ENCODE peak calls at places on chromosomes 12 and 14, in six cellular contexts. K is mammary epithelial cell; F is mesendoderm; O is naive thymus-derived CD4-positive, alpha-beta T cell; U is tibial artery; I is kidney. X is an unnamed sample.

GRCh38 chr12:52067081-52067374 is 2.8 kb upstream of the ATG101 start:
- DNase-seq in K (no peak), F (no peak), O (no peak), U (no peak), I (no peak), X (no peak)

GRCh38 chr12:130514149-130514551 is 176.5 kb downstream of the PIWIL1 start:
- DNase-seq in K (no peak), F (peak), U (no peak), I (no peak), O (no peak), X (no peak)

GRCh38 chr14:54669759-54670630 is 103.1 kb downstream of the SAMD4A start:
- DNase-seq in O (no peak), U (no peak), I (peak), F (no peak), K (no peak), X (peak)

GRCh38 chr14:102140027-102140749 is 491 bp downstream of the WDR20 start:
- DNase-seq in K (peak), O (peak), F (peak), I (no peak), U (peak), X (peak)

GRCh38 chr12:123102381-123102780 is 48.5 kb downstream of the PITPNM2 start:
- DNase-seq in F (peak), I (no peak), K (no peak), U (no peak), O (peak), X (no peak)

GRCh38 chr12:89470741-89471504 is 53.7 kb downstream of the GALNT4 start:
- DNase-seq in O (peak), U (no peak), F (peak), I (no peak), K (peak), X (peak)

GRCh38 chr12:3655331-3655900 is 97.5 kb downstream of the CRACR2A start:
- DNase-seq in U (no peak), K (peak), F (peak), I (no peak), O (peak), X (peak)

GRCh38 chr12:42794811-42795210 is 205.3 kb upstream of the PRICKLE1 start:
- DNase-seq in O (no peak), F (no peak), U (no peak), K (peak), I (no peak), X (no peak)

GRCh38 chr12:96195845-96196451 is 1.8 kb downstream of the ELK3 start:
- DNase-seq in U (no peak), O (no peak), K (peak), I (peak), F (peak), X (peak)

GRCh38 chr14:103894034-103894722 is 34.1 kb upstream of the TDRD9 start:
- DNase-seq in U (no peak), K (no peak), F (no peak), I (peak), O (no peak), X (no peak)

GRCh38 chr14:102138935-102139247 is 806 bp upstream of the WDR20 start:
- DNase-seq in F (no peak), I (no peak), K (no peak), O (no peak), U (no peak), X (no peak)

GRCh38 chr12:121009744-121010143 is 6.5 kb downstream of the C12orf43 start:
- DNase-seq in U (no peak), K (peak), I (no peak), F (peak), O (no peak), X (peak)

GRCh38 chr14:101075025-101075800 is 171.7 kb upstream of the RTL1 start:
- DNase-seq in K (no peak), U (peak), O (no peak), F (no peak), I (no peak), X (no peak)

GRCh38 chr14:101121399-101122113 is 218.0 kb upstream of the RTL1 start:
- DNase-seq in K (no peak), O (no peak), I (peak), U (peak), F (no peak), X (no peak)

GRCh38 chr14:71244341-71244740 is 337.1 kb downstream of the PCNX1 start:
- DNase-seq in K (no peak), I (no peak), U (no peak), F (no peak), O (no peak), X (no peak)

GRCh38 chr12:73935817-73936216 is 601.8 kb upstream of the ATXN7L3B start:
- DNase-seq in I (no peak), U (no peak), O (no peak), K (peak), F (peak), X (peak)

GRCh38 chr12:101743724-101744472 is 4.6 kb upstream of the SYCP3 start:
- DNase-seq in F (no peak), I (no peak), U (no peak), K (no peak), O (no peak), X (peak)

GRCh38 chr14:51929156-51929555 is 60.2 kb upstream of the RTRAF start:
- DNase-seq in K (no peak), O (no peak), U (no peak), I (no peak), F (peak), X (peak)

GRCh38 chr12:2555487-2556082 is 239.2 kb upstream of the FKBP4 start:
- DNase-seq in O (no peak), K (no peak), U (no peak), F (no peak), I (no peak), X (no peak)

GRCh38 chr12:13257356-13257875 is 60.9 kb downstream of the EMP1 start:
- DNase-seq in I (no peak), U (no peak), O (no peak), K (no peak), F (no peak), X (no peak)

GRCh38 chr14:64208981-64209380 is 85.2 kb downstream of the ESR2 start:
- DNase-seq in K (no peak), O (no peak), U (no peak), F (no peak), I (no peak), X (no peak)

DNA sequence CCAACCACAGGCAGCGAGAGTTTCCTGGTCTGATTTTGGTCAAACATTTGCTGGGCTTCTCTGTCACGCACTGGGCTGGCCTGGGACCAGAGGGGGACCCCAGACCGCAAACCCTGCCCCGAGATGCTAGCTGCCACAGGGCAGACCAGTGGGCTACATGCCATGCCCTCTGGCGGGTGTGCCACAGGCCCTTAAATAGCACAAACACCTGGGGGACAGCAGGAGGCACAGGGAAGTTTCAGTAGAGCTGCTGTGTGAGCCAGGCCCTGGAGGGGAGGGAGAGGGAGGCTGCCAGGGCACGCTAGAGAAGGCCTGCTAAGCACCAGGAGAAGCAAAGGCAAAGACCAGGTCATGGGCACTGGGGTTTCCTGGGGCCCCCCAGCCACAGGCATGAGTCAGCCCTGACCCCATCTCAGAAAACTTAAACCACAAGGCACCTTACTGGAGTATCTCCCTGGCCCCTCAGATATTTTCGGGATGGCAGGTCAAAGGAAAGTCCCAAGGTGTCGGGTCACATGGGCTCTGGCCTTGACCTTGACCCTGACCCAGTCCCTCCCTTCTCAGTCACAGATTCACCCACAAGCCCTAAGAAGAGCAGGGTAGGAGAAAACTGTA is 29.2 kb downstream of the ITPK1 start:
- DNase-seq in I (peak), U (no peak), K (no peak), F (peak), O (no peak), X (no peak)
- H3K4me3 ChIP-seq in I (no peak), U (no peak), K (no peak), F (no peak), O (no peak), X (no peak)

GRCh38 chr12:104258476-104259067 is 43.0 kb downstream of the TXNRD1 start:
- DNase-seq in O (no peak), F (no peak), U (no peak), K (no peak), I (no peak), X (no peak)

GRCh38 chr12:104263026-104263425 is 40.5 kb upstream of the EID3 start:
- DNase-seq in K (peak), O (no peak), U (no peak), I (no peak), F (no peak), X (no peak)

GRCh38 chr12:104257913-104258472 is 42.4 kb downstream of the TXNRD1 start:
- DNase-seq in I (no peak), K (no peak), U (no peak), F (no peak), O (no peak), X (no peak)

GRCh38 chr12:104263580-104264358 is 39.8 kb upstream of the EID3 start:
- DNase-seq in U (no peak), O (no peak), K (peak), F (no peak), I (no peak), X (no peak)
- H3K27ac ChIP-seq in U (no peak), O (no peak), K (peak), F (no peak), I (no peak), X (peak)

GRCh38 chr12:93380480-93381121 is 2.9 kb downstream of the NUDT4 start:
- DNase-seq in U (no peak), F (peak), K (peak), O (peak), I (no peak), X (peak)
- H3K4me3 ChIP-seq in U (peak), F (no peak), K (peak), O (peak), I (peak), X (peak)

DNA sequence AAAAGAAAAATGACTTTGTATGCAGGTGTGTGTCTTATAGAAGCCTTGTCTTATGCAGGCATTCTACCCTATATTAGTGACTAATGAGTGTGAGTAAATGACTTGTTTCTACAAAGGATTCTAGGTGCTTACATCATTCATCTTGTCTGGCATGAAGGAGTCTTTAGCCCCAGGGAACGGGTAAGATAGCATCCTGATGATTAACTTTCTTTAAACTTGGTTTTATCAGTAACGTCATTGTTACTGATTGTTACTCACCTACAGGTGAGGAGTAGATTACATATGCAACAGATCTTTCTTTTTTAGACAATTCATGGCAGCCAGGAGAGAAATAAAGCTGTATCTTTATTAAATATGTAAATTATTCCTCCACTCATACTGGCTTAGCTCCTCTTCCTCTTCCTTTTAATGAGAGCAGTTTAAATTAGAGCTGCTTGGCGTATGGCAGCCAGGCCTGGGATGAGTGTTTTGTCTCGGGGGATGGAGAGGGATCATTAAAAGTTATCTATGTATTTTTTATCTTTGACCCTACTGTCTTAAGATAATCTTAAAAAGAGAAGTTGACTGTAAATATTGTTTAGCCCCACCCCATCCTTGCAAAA is 57.2 kb upstream of the ATP2A2 start:
- DNase-seq in O (no peak), U (no peak), I (no peak), K (peak), F (peak), X (no peak)
- H3K27ac ChIP-seq in O (no peak), U (peak), I (peak), K (peak), F (no peak), X (peak)

GRCh38 chr14:99905121-99905520 is 111.9 kb downstream of the EML1 start:
- DNase-seq in U (no peak), I (no peak), F (no peak), O (no peak), K (no peak), X (no peak)

GRCh38 chr14:99910337-99911268 is 117.4 kb downstream of the EML1 start:
- DNase-seq in U (no peak), I (no peak), K (peak), O (no peak), F (no peak), X (peak)

GRCh38 chr14:99909500-99910064 is 116.4 kb downstream of the EML1 start:
- DNase-seq in K (no peak), F (peak), O (no peak), U (no peak), I (no peak), X (no peak)

GRCh38 chr14:99907761-99908652 is 114.8 kb downstream of the EML1 start:
- DNase-seq in O (no peak), I (no peak), F (no peak), K (no peak), U (no peak), X (no peak)

GRCh38 chr14:99908653-99909250 is 115.5 kb downstream of the EML1 start:
- DNase-seq in O (no peak), F (no peak), U (no peak), K (no peak), I (no peak), X (no peak)
- H3K4me3 ChIP-seq in O (no peak), F (no peak), U (no peak), K (no peak), I (no peak), X (no peak)

GRCh38 chr12:131801254-131801866 is 26.8 kb upstream of the MMP17 start:
- DNase-seq in U (no peak), F (no peak), O (no peak), K (no peak), I (no peak), X (no peak)

GRCh38 chr12:131797588-131797934 is 30.6 kb upstream of the MMP17 start:
- DNase-seq in U (no peak), F (no peak), O (no peak), K (no peak), I (no peak), X (no peak)

GRCh38 chr12:131799195-131799594 is 29.0 kb upstream of the MMP17 start:
- DNase-seq in U (no peak), I (no peak), O (no peak), F (no peak), K (no peak), X (no peak)

GRCh38 chr12:131800594-131801135 is 27.5 kb upstream of the MMP17 start:
- DNase-seq in U (no peak), F (no peak), O (no peak), K (no peak), I (no peak), X (no peak)

DNA sequence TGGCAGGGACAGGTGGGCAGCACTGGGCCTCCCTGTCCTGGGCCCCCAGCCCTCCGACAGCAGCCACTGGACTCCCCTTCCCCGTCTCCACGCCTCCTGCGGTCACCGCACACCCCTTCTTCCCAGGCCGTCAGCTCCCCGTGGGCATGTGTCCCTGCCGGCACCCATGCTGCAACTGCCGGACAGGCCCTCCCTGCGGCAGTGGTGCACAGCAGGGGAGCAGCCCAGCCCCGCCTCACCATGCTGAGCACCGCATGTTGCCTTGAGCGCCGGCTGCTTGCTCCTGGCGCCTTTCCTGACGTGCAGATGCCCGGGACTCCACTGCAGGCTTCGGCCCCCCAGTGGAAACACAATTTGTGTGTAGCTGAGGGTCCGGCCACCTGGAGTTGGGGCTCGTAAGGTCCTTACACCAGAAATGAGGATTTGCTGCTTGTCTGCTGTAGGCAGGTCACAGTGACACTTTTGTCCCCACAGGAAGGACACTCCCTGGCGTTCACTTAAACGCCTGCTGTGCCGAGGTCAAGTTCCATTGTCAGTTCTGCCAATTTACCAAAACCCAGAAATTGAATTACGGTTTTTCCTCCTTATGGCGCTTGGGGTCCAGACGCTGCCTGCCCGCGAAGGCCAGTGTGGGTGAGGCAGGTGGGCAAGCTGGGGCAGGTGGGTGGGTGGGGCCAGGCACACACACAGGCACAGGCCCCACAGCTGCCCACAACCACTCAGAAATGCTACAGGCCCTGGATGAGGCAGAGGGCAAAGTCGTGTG is 28.2 kb upstream of the MMP17 start:
- DNase-seq in O (no peak), F (no peak), K (no peak), I (no peak), U (no peak), X (peak)
- H3K27ac ChIP-seq in O (no peak), F (no peak), K (no peak), I (no peak), U (no peak), X (no peak)

DNA sequence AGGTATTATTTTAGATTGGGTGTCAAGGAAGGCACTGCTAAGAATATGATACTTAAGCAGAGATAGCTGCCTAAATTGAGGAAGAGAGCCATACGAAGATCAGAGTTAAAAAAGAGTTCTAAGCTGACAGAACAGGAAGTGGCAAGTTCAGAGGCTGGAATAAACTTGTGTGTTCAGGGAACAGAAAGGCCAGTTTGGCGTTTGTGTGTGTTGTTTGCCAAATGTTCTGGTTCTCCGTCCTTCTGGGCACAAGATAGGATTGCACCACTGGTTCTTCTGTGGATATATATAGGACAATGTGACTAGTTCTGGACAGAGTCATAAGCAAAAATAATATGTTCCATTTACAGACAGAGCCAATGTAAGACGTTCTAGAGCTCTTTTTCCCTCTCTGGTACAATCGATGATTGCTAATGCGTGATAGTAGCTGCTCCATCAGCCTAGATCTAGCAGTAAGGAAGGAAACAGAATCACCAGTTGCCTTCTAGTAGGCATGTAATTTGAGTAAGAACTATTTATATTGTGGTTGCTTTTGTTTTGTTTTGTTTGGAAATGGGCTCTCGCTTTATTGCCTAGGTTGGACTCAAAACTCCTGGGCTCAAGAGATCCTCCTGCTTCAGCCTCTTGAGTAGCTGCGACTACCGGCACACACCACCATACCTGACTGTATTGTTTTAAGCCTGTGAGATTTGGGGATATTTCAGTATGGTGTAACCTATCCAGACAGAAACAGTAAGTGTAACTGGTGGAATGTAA is 7.4 kb downstream of the BBS10 start:
- DNase-seq in I (no peak), U (no peak), F (no peak), K (no peak), O (no peak), X (no peak)
- H3K4me3 ChIP-seq in I (no peak), U (no peak), F (no peak), K (no peak), O (no peak), X (no peak)

X was measured in A673.